ENCODE peak calls at places on chromosomes 11 and 22, in five cellular contexts. One of them, this sample, is unnamed.
A peak's percentile ranks its signal among the peaks of the same experiment; 100 is the strongest.

GRCh38 chr11:120432056-120433018 is 79.2 kb upstream of the GRIK4 start:
- DNase-seq in HEK293T: no peak
- DNase-seq in naive thymus-derived CD8-positive, alpha-beta T cell: no peak
- DNase-seq in tibial nerve: no peak
- DNase-seq in hypothalamus: no peak
- DNase-seq in this sample: peak; percentile 99

GRCh38 chr11:8325905-8326304 is 62.2 kb upstream of the LMO1 start:
- DNase-seq in hypothalamus: no peak
- DNase-seq in tibial nerve: no peak
- DNase-seq in naive thymus-derived CD8-positive, alpha-beta T cell: no peak
- DNase-seq in HEK293T: no peak
- DNase-seq in this sample: no peak

GRCh38 chr11:110069158-110069737 is 23.9 kb upstream of the ZC3H12C start:
- DNase-seq in hypothalamus: no peak
- DNase-seq in naive thymus-derived CD8-positive, alpha-beta T cell: no peak
- DNase-seq in tibial nerve: no peak
- DNase-seq in HEK293T: peak; percentile 46
- DNase-seq in this sample: peak; percentile 61

GRCh38 chr11:3990406-3990805 is 104.2 kb upstream of the RRM1 start:
- DNase-seq in hypothalamus: no peak
- DNase-seq in HEK293T: no peak
- DNase-seq in naive thymus-derived CD8-positive, alpha-beta T cell: no peak
- DNase-seq in tibial nerve: no peak
- DNase-seq in this sample: no peak

GRCh38 chr11:60854140-60854846 is 1.5 kb downstream of the PTGDR2 start:
- DNase-seq in naive thymus-derived CD8-positive, alpha-beta T cell: no peak
- DNase-seq in tibial nerve: no peak
- DNase-seq in HEK293T: no peak
- DNase-seq in hypothalamus: no peak
- DNase-seq in this sample: no peak

GRCh38 chr11:3737386-3737933 is 59.9 kb downstream of the NUP98 start:
- DNase-seq in HEK293T: no peak
- DNase-seq in tibial nerve: no peak
- DNase-seq in naive thymus-derived CD8-positive, alpha-beta T cell: no peak
- DNase-seq in hypothalamus: no peak
- DNase-seq in this sample: no peak

GRCh38 chr11:108223449-108224149 is 732 bp downstream of the ATM start:
- DNase-seq in tibial nerve: no peak
- DNase-seq in naive thymus-derived CD8-positive, alpha-beta T cell: peak; percentile 40
- DNase-seq in HEK293T: no peak
- DNase-seq in hypothalamus: no peak
- DNase-seq in this sample: peak; percentile 12

GRCh38 chr11:45834298-45834756 is 12.9 kb upstream of the CRY2 start:
- DNase-seq in HEK293T: no peak
- DNase-seq in naive thymus-derived CD8-positive, alpha-beta T cell: no peak
- DNase-seq in hypothalamus: no peak
- DNase-seq in tibial nerve: no peak
- DNase-seq in this sample: no peak

GRCh38 chr11:26522912-26523610 is 49.0 kb downstream of the MUC15 start:
- DNase-seq in naive thymus-derived CD8-positive, alpha-beta T cell: no peak
- DNase-seq in tibial nerve: no peak
- DNase-seq in hypothalamus: no peak
- DNase-seq in HEK293T: no peak
- DNase-seq in this sample: peak; percentile 35

GRCh38 chr22:29581799-29582198 is 886 bp upstream of the NIPSNAP1 start:
- DNase-seq in tibial nerve: no peak
- DNase-seq in hypothalamus: no peak
- DNase-seq in naive thymus-derived CD8-positive, alpha-beta T cell: no peak
- DNase-seq in HEK293T: no peak
- DNase-seq in this sample: no peak

GRCh38 chr22:48186121-48186790 is 1423.8 kb downstream of the TBC1D22A start:
- DNase-seq in naive thymus-derived CD8-positive, alpha-beta T cell: no peak
- DNase-seq in hypothalamus: no peak
- DNase-seq in HEK293T: no peak
- DNase-seq in tibial nerve: no peak
- DNase-seq in this sample: no peak

GRCh38 chr22:36510966-36511881 is 4.4 kb upstream of the FOXRED2 start:
- DNase-seq in HEK293T: peak; percentile 68
- DNase-seq in tibial nerve: no peak
- DNase-seq in naive thymus-derived CD8-positive, alpha-beta T cell: no peak
- DNase-seq in hypothalamus: no peak
- DNase-seq in this sample: peak; percentile 51

GRCh38 chr11:3222941-3223905 is 4.6 kb upstream of the MRGPRG start:
- DNase-seq in naive thymus-derived CD8-positive, alpha-beta T cell: peak; percentile 16
- DNase-seq in hypothalamus: no peak
- DNase-seq in tibial nerve: no peak
- DNase-seq in HEK293T: no peak
- DNase-seq in this sample: no peak

GRCh38 chr11:127105578-127105977 is 105.0 kb upstream of the KIRREL3 start:
- DNase-seq in HEK293T: no peak
- DNase-seq in naive thymus-derived CD8-positive, alpha-beta T cell: no peak
- DNase-seq in tibial nerve: no peak
- DNase-seq in hypothalamus: no peak
- DNase-seq in this sample: no peak

GRCh38 chr22:22378446-22379415 is 129.8 kb downstream of the ZNF280B start:
- DNase-seq in naive thymus-derived CD8-positive, alpha-beta T cell: no peak
- DNase-seq in HEK293T: no peak
- DNase-seq in tibial nerve: no peak
- DNase-seq in hypothalamus: no peak
- DNase-seq in this sample: no peak

GRCh38 chr11:33015621-33016551 is at the start of gene DEPDC7:
- DNase-seq in HEK293T: peak; percentile 96
- DNase-seq in tibial nerve: peak; percentile 81
- DNase-seq in hypothalamus: peak; percentile 73
- DNase-seq in naive thymus-derived CD8-positive, alpha-beta T cell: peak; percentile 82
- DNase-seq in this sample: peak; percentile 89

GRCh38 chr11:530960-531825 is 4.2 kb downstream of the HRAS start:
- DNase-seq in HEK293T: no peak
- DNase-seq in naive thymus-derived CD8-positive, alpha-beta T cell: no peak
- DNase-seq in hypothalamus: no peak
- DNase-seq in tibial nerve: no peak
- DNase-seq in this sample: no peak

GRCh38 chr22:24402460-24403192 is 24.8 kb upstream of the ADORA2A start:
- DNase-seq in HEK293T: no peak
- DNase-seq in hypothalamus: no peak
- DNase-seq in tibial nerve: no peak
- DNase-seq in naive thymus-derived CD8-positive, alpha-beta T cell: no peak
- DNase-seq in this sample: peak; percentile 89

GRCh38 chr22:19554834-19555404 is 30.7 kb upstream of the CLDN5 start:
- DNase-seq in tibial nerve: no peak
- DNase-seq in HEK293T: no peak
- DNase-seq in hypothalamus: no peak
- DNase-seq in naive thymus-derived CD8-positive, alpha-beta T cell: no peak
- DNase-seq in this sample: peak; percentile 37

GRCh38 chr11:117826832-117827231 is 2.3 kb upstream of the FXYD2 start:
- DNase-seq in HEK293T: no peak
- DNase-seq in hypothalamus: no peak
- DNase-seq in naive thymus-derived CD8-positive, alpha-beta T cell: no peak
- DNase-seq in tibial nerve: no peak
- DNase-seq in this sample: no peak

GRCh38 chr22:30483169-30483568 is 11.4 kb upstream of the SEC14L3 start:
- DNase-seq in HEK293T: no peak
- DNase-seq in tibial nerve: no peak
- DNase-seq in naive thymus-derived CD8-positive, alpha-beta T cell: no peak
- DNase-seq in hypothalamus: no peak
- DNase-seq in this sample: no peak

GRCh38 chr11:64757549-64758329 is 2.0 kb downstream of the PYGM start:
- DNase-seq in hypothalamus: no peak
- DNase-seq in HEK293T: no peak
- DNase-seq in naive thymus-derived CD8-positive, alpha-beta T cell: no peak
- DNase-seq in tibial nerve: no peak
- DNase-seq in this sample: no peak

GRCh38 chr22:27195104-27195503 is 537.7 kb downstream of the MIAT start:
- DNase-seq in hypothalamus: no peak
- DNase-seq in naive thymus-derived CD8-positive, alpha-beta T cell: no peak
- DNase-seq in HEK293T: no peak
- DNase-seq in tibial nerve: no peak
- DNase-seq in this sample: no peak

GRCh38 chr11:70948855-70949551 is 303.4 kb downstream of the SHANK2 start:
- DNase-seq in HEK293T: no peak
- DNase-seq in hypothalamus: no peak
- DNase-seq in tibial nerve: no peak
- DNase-seq in naive thymus-derived CD8-positive, alpha-beta T cell: no peak
- DNase-seq in this sample: no peak

GRCh38 chr11:124716596-124716995 is 23.1 kb upstream of the NRGN start:
- DNase-seq in tibial nerve: no peak
- DNase-seq in naive thymus-derived CD8-positive, alpha-beta T cell: no peak
- DNase-seq in HEK293T: no peak
- DNase-seq in hypothalamus: no peak
- DNase-seq in this sample: peak; percentile 20

GRCh38 chr22:23401111-23401909 is 178.8 kb downstream of the IGLL1 start:
- DNase-seq in HEK293T: no peak
- DNase-seq in naive thymus-derived CD8-positive, alpha-beta T cell: no peak
- DNase-seq in tibial nerve: no peak
- DNase-seq in hypothalamus: no peak
- DNase-seq in this sample: peak; percentile 66

GRCh38 chr11:102280237-102280833 is 36.9 kb upstream of the BIRC3 start:
- DNase-seq in HEK293T: peak; percentile 25
- DNase-seq in naive thymus-derived CD8-positive, alpha-beta T cell: no peak
- DNase-seq in tibial nerve: no peak
- DNase-seq in hypothalamus: no peak
- DNase-seq in this sample: no peak

GRCh38 chr11:3000032-3000961 is 8.2 kb upstream of the NAP1L4 start:
- DNase-seq in naive thymus-derived CD8-positive, alpha-beta T cell: no peak
- DNase-seq in hypothalamus: peak; percentile 93
- DNase-seq in HEK293T: peak; percentile 21
- DNase-seq in tibial nerve: no peak
- DNase-seq in this sample: peak; percentile 83